ENCODE peak calls at places on chromosomes 1 and 21, in five cellular contexts. G, Q, R, S and H are unnamed samples.

GRCh38 chr21:40606341-40606740 is 240.6 kb downstream of the DSCAM start:
- DNase-seq in G (no peak), Q (no peak), R (no peak), S (no peak), H (no peak)

GRCh38 chr1:101748077-101748476 is 248.6 kb downstream of the OLFM3 start:
- DNase-seq in G (no peak), Q (no peak), R (no peak), S (no peak), H (no peak)

GRCh38 chr1:93692001-93692400 is 10.4 kb upstream of the BCAR3 start:
- DNase-seq in G (peak; percentile 14), Q (no peak), R (no peak), S (no peak), H (no peak)

GRCh38 chr1:92488416-92488815 is 1.7 kb upstream of the GFI1 start:
- DNase-seq in G (no peak), Q (no peak), R (no peak), S (no peak), H (no peak)

GRCh38 chr1:242454262-242455051 is 70.0 kb downstream of the PLD5 start:
- DNase-seq in G (peak; percentile 47), Q (peak; percentile 57), R (peak; percentile 7), S (peak; percentile 3), H (peak; percentile 19)

GRCh38 chr1:246373828-246374569 is 133.1 kb downstream of the SMYD3 start:
- DNase-seq in G (no peak), Q (no peak), R (no peak), S (no peak), H (peak; percentile 14)

GRCh38 chr1:236016083-236016482 is 48.8 kb downstream of the NID1 start:
- DNase-seq in G (peak; percentile 95), Q (no peak), R (peak; percentile 14), S (no peak), H (no peak)

GRCh38 chr1:64965239-64966157 is 851 bp downstream of the JAK1 start:
- DNase-seq in G (peak; percentile 76), Q (peak; percentile 47), R (peak; percentile 76), S (no peak), H (peak; percentile 88)

GRCh38 chr1:60970081-60970509 is 112.3 kb upstream of the NFIA start:
- DNase-seq in G (peak; percentile 57), Q (peak; percentile 68), R (peak; percentile 23), S (no peak), H (peak; percentile 26)

GRCh38 chr1:200495901-200496300 is 86.1 kb upstream of the ZNF281 start:
- DNase-seq in G (no peak), Q (no peak), R (no peak), S (no peak), H (no peak)

GRCh38 chr21:17854771-17855170 is 35.6 kb upstream of the C21orf91 start:
- DNase-seq in G (no peak), Q (no peak), R (no peak), S (no peak), H (peak; percentile 13)

GRCh38 chr21:44011123-44011773 is 861 bp upstream of the TRAPPC10 start:
- DNase-seq in G (no peak), Q (no peak), R (no peak), S (no peak), H (no peak)

GRCh38 chr1:80582980-80583379 is 1217.8 kb upstream of the ADGRL2 start:
- DNase-seq in G (peak; percentile 28), Q (no peak), R (no peak), S (no peak), H (no peak)

DNA sequence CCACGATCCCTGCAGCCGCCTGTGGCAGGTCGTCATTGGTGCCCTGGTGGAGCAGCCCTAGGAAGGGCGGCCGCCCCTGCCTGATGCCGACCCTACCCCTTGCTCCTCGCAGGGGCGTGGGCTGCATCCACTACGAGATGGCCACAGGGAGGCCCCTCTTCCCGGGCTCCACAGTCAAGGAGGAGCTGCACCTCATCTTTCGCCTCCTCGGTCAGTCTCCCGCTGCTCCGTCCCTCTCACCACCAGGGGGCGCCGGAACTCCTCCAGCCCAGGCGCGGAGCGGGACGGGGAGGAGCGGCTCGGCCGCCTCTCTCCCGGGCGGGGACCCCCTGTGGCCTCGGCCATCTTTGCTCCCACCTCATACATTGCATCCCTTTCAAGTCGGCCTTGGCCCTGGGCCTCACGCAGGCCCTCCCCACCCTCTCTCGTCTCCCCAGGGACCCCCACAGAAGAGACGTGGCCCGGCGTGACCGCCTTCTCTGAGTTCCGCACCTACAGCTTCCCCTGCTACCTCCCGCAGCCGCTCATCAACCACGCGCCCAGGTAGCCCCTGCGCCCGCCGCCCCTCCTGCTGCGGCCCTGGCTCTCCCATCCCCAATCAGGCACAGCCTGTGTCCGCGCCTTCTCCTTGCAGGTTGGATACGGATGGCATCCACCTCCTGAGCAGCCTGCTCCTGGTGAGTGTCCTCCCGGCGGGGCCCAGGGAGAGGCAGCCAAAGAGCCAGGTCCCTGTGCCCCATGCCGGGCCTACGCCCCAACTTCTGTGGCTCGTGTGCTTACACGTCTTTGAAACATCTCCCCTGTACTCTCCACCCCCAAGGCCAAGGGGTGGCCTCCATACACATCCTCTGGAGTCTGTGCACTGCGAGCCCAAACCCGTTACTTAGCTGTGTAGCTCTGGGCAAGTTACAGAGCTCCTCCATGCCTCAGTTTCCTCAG is 24.7 kb downstream of the CDK18 start:
- DNase-seq in G (peak; percentile 50), Q (peak; percentile 90), R (peak; percentile 50), S (peak; percentile 19), H (peak; percentile 61)
- H2AFZ ChIP-seq in G (no peak overlapping the region), Q (peak overlapping the region; percentile 61), R (peak overlapping the region; percentile 90), S (no peak overlapping the region), H (peak overlapping the region; percentile 43)

DNA sequence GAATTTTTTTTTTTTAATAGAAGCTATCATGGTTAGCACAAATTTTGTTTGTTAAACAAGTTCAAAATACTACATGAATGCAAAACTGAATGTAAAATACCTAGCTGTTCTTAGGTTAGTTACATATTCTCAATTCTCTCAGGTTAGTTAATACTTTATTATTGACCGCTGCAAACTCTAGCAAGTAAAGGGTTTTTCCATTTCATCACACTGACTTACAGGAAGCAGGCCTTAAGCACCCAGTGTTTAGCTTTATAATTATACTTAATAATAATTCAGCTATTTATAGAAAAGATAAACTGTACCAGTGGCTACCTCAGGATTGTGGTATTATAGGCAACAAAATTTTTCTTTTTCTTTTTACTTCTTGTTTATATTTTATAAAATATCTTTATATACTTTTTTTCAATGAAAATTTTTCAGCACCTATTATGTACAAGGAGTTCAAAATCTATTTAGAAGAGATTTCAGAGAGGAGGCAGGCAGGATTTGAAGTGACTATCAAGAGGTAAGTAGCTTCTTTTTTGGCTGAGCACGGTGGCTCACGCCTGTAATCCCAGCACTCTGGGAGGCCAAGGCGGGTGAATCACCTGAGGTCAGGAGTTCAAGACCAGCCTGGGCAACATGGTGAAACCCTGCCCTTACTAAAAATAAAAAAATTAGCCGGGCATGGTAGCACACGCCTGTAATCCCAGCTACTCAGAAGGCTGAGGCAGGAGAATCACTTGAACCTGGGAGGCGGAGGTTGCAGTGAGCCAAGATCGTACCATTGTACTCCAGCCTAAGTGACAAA is 17.9 kb downstream of the PLPP3 start:
- DNase-seq in G (no peak), Q (no peak), R (no peak), S (no peak), H (no peak)
- H2AFZ ChIP-seq in G (no peak overlapping the region), Q (no peak overlapping the region), R (no peak overlapping the region), S (no peak overlapping the region), H (no peak overlapping the region)

DNA sequence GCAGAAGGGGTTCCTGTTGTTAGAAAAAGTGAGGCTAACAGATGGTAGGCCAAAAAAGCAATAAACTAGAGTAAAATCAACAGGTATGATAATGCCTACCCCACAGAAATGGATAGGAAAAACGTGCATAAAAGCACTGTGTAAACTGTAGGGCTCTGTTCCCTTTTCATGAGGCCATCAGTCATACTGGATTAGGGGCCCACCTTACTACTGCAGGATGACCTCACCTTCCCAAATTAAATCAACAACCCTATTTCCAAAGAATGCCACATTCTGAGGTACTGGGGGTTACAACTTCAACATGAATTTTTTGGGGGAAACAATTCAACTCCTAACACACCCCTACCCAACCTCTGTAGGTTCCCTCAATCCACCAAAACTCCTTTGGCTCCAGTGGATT is 54.9 kb downstream of the KIAA1614 start:
- DNase-seq in G (no peak), Q (no peak), R (no peak), S (no peak), H (no peak)
- H2AFZ ChIP-seq in G (no peak overlapping the region), Q (no peak overlapping the region), R (no peak overlapping the region), S (no peak overlapping the region), H (no peak overlapping the region)

GRCh38 chr1:229897540-229897939 is 169.5 kb upstream of the GALNT2 start:
- DNase-seq in G (no peak), Q (no peak), R (no peak), S (no peak), H (no peak)
- H2AFZ ChIP-seq in G (no peak overlapping the region), Q (no peak overlapping the region), R (no peak overlapping the region), S (no peak overlapping the region), H (no peak overlapping the region)

GRCh38 chr21:32702702-32703101 is 25.1 kb downstream of the SYNJ1 start:
- DNase-seq in G (peak; percentile 22), Q (no peak), R (peak; percentile 89), S (no peak), H (peak; percentile 51)
- H2AFZ ChIP-seq in G (peak overlapping the region; percentile 29), Q (no peak overlapping the region), R (no peak overlapping the region), S (no peak overlapping the region), H (no peak overlapping the region)

GRCh38 chr1:226335653-226336052 is 26.7 kb upstream of the LIN9 start:
- DNase-seq in G (no peak), Q (no peak), R (no peak), S (no peak), H (no peak)
- H2AFZ ChIP-seq in G (no peak overlapping the region), Q (no peak overlapping the region), R (no peak overlapping the region), S (no peak overlapping the region), H (no peak overlapping the region)

DNA sequence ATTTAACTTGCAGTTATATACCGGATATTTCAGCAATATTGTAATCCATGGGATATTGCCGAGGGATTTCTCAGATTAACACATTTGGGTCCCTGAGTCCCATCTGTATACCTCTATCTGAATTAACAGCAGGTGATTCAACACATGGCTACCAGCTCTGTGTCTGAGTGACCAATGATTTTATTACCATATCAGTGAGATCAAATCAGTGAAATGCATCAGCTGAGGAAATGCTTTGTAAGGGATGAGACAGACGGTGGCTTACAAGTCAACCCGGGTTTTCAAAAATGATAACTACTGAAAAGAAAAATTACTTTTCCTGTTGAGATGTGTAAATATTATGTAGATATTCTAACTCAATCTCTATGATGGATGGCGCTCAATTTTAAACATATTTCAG is 504.1 kb upstream of the PKN2 start:
- DNase-seq in G (no peak), Q (no peak), R (no peak), S (no peak), H (no peak)
- H2AFZ ChIP-seq in G (no peak overlapping the region), Q (no peak overlapping the region), R (no peak overlapping the region), S (peak overlapping the region; percentile 82), H (no peak overlapping the region)

GRCh38 chr1:227654431-227654830 is 80.7 kb downstream of the JMJD4 start:
- DNase-seq in G (peak; percentile 2), Q (no peak), R (no peak), S (no peak), H (peak; percentile 7)

DNA sequence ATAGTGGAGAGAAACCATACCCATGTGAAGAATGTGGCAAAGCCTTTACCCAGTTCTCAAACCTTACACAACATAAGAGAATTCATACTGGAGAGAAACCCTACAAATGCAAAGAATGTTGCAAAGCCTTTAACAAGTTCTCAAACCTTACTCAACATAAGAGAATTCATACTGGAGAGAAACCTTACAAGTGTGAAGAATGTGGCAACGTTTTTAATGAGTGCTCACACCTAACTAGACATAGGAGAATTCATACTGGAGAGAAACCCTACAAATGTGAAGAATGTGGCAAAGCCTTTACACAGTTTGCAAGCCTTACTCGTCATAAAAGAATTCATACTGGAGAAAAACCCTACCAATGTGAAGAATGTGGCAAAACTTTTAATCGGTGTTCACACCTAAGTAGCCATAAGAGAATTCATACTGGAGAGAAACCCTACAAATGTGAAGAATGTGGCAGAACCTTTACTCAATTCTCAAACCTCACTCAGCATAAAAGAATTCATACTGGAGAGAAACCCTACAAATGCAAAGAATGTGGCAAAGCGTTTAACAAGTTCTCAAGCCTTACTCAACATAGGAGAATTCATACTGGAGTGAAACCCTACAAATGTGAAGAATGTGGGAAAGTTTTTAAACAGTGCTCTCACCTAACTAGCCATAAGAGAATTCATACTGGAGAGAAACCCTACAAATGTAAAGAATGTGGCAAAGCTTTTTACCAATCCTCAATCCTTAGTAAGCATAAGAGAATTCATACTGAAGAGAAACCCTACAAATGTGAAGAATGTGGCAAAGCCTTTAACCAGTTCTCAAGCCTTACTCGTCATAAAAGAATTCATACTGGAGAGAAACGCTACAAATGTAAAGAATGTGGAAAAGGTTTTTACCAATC is 80.0 kb downstream of the JMJD4 start:
- DNase-seq in G (peak; percentile 1), Q (no peak), R (no peak), S (no peak), H (peak; percentile 3)
- H2AFZ ChIP-seq in G (no peak overlapping the region), Q (no peak overlapping the region), R (no peak overlapping the region), S (no peak overlapping the region), H (no peak overlapping the region)